ENCODE peak calls at places on chromosomes 1 and 21, in ten cellular contexts. T is tibial artery; G is cardiac fibroblast; I is CD8-positive, alpha-beta memory T cell; D is breast epithelium; O is GM06990; E is GM12865; A is IMR-90; U is neuronal stem cell; V is fibroblast of the aortic adventitia. Y is an unnamed sample.

GRCh38 chr1:8422439-8423133 is 104.7 kb downstream of the SLC45A1 start:
- DNase-seq in G (peak), D (no peak), E (peak), V (peak), A (peak), T (peak), U (no peak), O (no peak), I (peak), Y (no peak)

GRCh38 chr1:110298991-110299390 is 40.2 kb upstream of the RBM15 start:
- DNase-seq in G (no peak), E (no peak), V (no peak), O (no peak), A (peak), T (no peak), D (no peak), U (no peak), I (no peak), Y (no peak)

GRCh38 chr1:220811695-220812094 is 25.0 kb downstream of the MTARC1 start:
- DNase-seq in V (no peak), G (no peak), E (no peak), A (no peak), D (no peak), O (no peak), U (no peak), T (no peak), I (no peak), Y (no peak)

GRCh38 chr1:181479137-181479745 is 4.1 kb upstream of the CACNA1E start:
- DNase-seq in G (peak), D (no peak), O (peak), E (peak), U (peak), T (no peak), V (peak), A (peak), I (peak), Y (peak)

GRCh38 chr21:42056996-42057689 is 14.0 kb upstream of the UMODL1 start:
- DNase-seq in A (peak), D (peak), U (no peak), G (peak), E (no peak), T (peak), V (peak), I (no peak), O (no peak), Y (no peak)

GRCh38 chr1:116390195-116390594 is 17.2 kb downstream of the ATP1A1 start:
- DNase-seq in E (peak), T (no peak), I (no peak), V (no peak), D (no peak), O (no peak), A (no peak), U (no peak), G (no peak), Y (no peak)

GRCh38 chr1:244012232-244012631 is 38.9 kb upstream of the ZBTB18 start:
- DNase-seq in U (no peak), A (peak), D (no peak), I (no peak), V (peak), G (peak), O (no peak), E (no peak), T (no peak), Y (no peak)

GRCh38 chr1:170959385-170959784 is 24.1 kb downstream of the MROH9 start:
- DNase-seq in E (no peak), D (no peak), A (peak), T (no peak), O (no peak), U (no peak), G (no peak), I (no peak), V (peak), Y (no peak)

GRCh38 chr1:215891266-215891665 is 324.2 kb downstream of the KCTD3 start:
- DNase-seq in O (peak), V (no peak), A (peak), T (no peak), E (peak), I (no peak), U (no peak), G (no peak), D (no peak), Y (no peak)

GRCh38 chr1:203172184-203173115 is 3.2 kb downstream of the MYBPH start:
- DNase-seq in G (peak), O (no peak), A (peak), T (no peak), V (peak), E (peak), U (peak), I (peak), D (peak), Y (peak)

GRCh38 chr1:15736035-15736665 is at the start of gene SLC25A34:
- DNase-seq in O (no peak), I (no peak), G (no peak), T (no peak), D (no peak), A (no peak), U (no peak), V (no peak), E (no peak), Y (no peak)
- H3K4me3 ChIP-seq in O (no peak), I (no peak), G (no peak), T (no peak), D (no peak), A (no peak), U (peak), V (no peak), E (no peak), Y (no peak)

GRCh38 chr1:46202975-46203737 is at the start of gene LURAP1:
- DNase-seq in V (peak), I (peak), E (peak), A (peak), O (peak), G (peak), U (peak), T (peak), D (no peak), Y (no peak)

GRCh38 chr1:46196609-46197008 is 1.6 kb downstream of the POMGNT1 start:
- DNase-seq in O (no peak), D (no peak), E (no peak), A (no peak), T (no peak), G (no peak), I (no peak), V (no peak), U (no peak), Y (no peak)

GRCh38 chr1:46197551-46198025 is 646 bp downstream of the POMGNT1 start:
- DNase-seq in O (no peak), V (no peak), I (no peak), T (no peak), E (no peak), G (no peak), D (no peak), U (no peak), A (no peak), Y (no peak)

GRCh38 chr1:46198026-46198826 is at the start of gene POMGNT1:
- DNase-seq in T (peak), G (peak), U (peak), A (peak), D (no peak), V (peak), I (peak), O (peak), E (peak), Y (peak)

GRCh38 chr1:46199233-46199749 is 1.1 kb upstream of the POMGNT1 start:
- DNase-seq in O (no peak), U (no peak), E (no peak), T (no peak), V (no peak), D (no peak), I (no peak), A (no peak), G (no peak), Y (no peak)
- H3K4me3 ChIP-seq in O (peak), U (no peak), E (peak), T (no peak), V (peak), D (no peak), I (no peak), A (no peak), G (no peak), Y (no peak)

DNA sequence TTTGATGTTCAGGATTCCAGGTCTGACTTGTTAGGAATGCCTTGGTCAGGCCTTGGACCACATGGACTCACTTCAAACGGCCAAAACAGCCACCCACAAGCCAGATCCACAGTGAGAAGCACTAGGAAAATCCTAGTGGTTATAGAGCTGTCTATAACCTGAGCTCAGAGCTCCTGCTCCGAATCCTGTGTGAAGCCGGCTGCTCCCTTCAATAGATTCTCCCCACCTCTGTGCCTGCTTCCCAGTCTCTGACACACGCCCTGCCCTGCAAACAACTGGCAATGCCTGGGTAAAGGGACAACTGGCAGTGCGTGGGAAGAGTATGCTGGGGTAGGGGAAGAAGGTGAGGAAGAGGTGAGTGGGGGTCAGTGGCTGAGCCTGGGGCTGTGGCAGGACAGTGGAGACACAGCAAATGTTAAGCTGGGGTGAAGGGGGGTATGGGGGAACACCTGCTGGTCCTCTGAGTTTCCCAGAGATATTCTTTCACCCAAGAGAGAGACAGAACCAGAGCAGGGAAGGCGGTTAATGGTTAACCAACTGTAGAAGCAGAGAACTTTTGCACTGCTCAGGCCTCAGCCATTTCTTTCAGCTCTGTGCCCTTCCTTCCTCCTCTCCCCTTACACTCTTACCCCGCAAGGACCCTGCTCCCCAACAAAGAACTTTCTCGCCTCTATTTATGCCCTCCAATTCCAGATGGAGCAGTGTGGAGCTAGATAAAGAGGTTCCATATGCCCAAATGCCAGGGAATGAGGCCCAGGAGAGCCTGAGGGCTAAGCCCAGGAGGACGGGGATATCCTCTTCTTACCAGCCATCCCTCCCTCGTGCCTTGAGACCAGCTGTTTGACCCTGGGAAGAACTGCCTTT is 4.4 kb downstream of the PLXNA2 start:
- DNase-seq in V (no peak), D (no peak), I (no peak), G (no peak), T (no peak), E (no peak), O (no peak), A (no peak), U (no peak), Y (no peak)
- H3K4me3 ChIP-seq in V (no peak), D (no peak), I (no peak), G (no peak), T (no peak), E (no peak), O (no peak), A (no peak), U (no peak), Y (no peak)

GRCh38 chr1:44819594-44820327 is 11.4 kb downstream of the BTBD19 start:
- DNase-seq in T (peak), V (peak), I (peak), D (peak), U (peak), E (peak), G (peak), O (peak), A (peak), Y (peak)

GRCh38 chr1:44817771-44818495 is 9.6 kb downstream of the BTBD19 start:
- DNase-seq in D (no peak), A (no peak), U (no peak), O (no peak), V (no peak), E (no peak), G (no peak), I (no peak), T (peak), Y (no peak)

GRCh38 chr1:44820945-44821715 is 12.8 kb downstream of the BTBD19 start:
- DNase-seq in D (no peak), T (peak), I (no peak), G (no peak), U (no peak), A (no peak), V (no peak), O (no peak), E (no peak), Y (no peak)

GRCh38 chr1:44820328-44820944 is 12.1 kb downstream of the BTBD19 start:
- DNase-seq in O (peak), I (no peak), U (no peak), G (no peak), A (no peak), V (no peak), E (no peak), D (no peak), T (peak), Y (no peak)

DNA sequence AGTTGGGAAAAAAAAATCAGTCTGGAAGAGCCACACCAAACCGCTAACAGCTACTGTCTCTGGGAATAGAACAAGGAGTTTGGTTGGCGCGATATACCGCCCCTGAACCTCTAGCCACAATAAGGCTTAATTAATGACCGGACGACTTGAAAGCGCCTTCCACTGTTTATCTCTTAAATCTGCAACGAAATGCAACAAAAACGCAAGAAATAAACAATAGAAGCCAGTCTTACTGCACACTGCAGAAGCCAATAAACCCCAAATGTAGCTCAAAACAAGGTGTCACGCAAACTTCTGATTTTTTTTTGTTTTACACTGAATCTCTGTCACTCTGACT is 10.9 kb downstream of the BTBD19 start:
- DNase-seq in T (peak), U (no peak), D (no peak), O (peak), A (no peak), G (no peak), I (no peak), E (no peak), V (no peak), Y (no peak)
- H3K4me3 ChIP-seq in T (peak), U (no peak), D (peak), O (peak), A (peak), G (peak), I (peak), E (peak), V (peak), Y (peak)

DNA sequence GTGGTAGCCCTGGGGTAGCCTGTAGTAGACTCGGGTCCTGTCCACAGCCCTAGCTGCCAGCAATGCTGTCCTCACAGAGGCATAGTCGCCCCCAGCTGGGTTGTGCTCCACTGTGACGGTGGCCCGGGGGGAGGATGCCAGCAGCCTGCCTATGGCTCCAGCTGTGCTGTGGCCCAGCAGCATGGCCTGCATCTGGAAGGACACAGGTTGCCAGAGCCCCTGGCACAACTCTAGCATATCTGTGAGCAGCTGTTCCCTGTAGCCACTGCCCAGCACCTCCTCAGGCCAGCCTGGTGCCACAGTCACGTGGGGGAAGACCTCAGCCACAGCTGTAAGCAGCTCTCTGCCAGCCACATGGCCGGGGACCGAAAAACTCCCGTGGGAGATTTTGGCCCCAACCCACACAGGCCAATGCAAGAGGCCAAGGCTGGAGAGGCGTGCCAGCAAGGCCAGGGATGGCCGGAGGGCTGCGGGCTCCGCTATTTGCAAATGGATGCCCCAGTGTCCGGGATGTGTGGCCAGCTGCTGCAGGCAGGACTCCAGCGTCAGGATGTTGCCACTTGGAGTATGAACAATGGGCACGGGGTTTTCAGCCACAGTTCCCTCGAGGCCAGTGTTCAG is 13.9 kb downstream of the FAM151A start:
- DNase-seq in O (no peak), U (no peak), D (no peak), G (no peak), T (no peak), V (no peak), A (no peak), I (no peak), E (no peak), Y (peak)
- H3K4me3 ChIP-seq in O (no peak), U (peak), D (no peak), G (no peak), T (no peak), V (no peak), A (no peak), I (no peak), E (no peak), Y (no peak)

GRCh38 chr21:44360174-44360573 is 6.8 kb downstream of the TRPM2 start:
- DNase-seq in A (no peak), E (no peak), D (no peak), V (no peak), I (no peak), T (no peak), G (no peak), U (no peak), O (no peak), Y (peak)
- H3K4me3 ChIP-seq in A (no peak), E (no peak), D (no peak), V (no peak), I (no peak), T (no peak), G (no peak), U (no peak), O (no peak), Y (no peak)

GRCh38 chr1:232137066-232137465 is 492.9 kb downstream of the SIPA1L2 start:
- DNase-seq in O (no peak), V (no peak), A (no peak), I (no peak), U (no peak), T (no peak), E (no peak), D (no peak), G (no peak), Y (no peak)

GRCh38 chr1:232139444-232139843 is 490.5 kb downstream of the SIPA1L2 start:
- DNase-seq in D (no peak), O (no peak), E (no peak), A (no peak), V (no peak), T (no peak), G (no peak), I (no peak), U (no peak), Y (no peak)

GRCh38 chr1:232138044-232138443 is 491.9 kb downstream of the SIPA1L2 start:
- DNase-seq in O (no peak), U (no peak), D (no peak), I (no peak), V (no peak), E (no peak), A (no peak), G (no peak), T (no peak), Y (no peak)

GRCh38 chr1:232134365-232134764 is 495.6 kb downstream of the SIPA1L2 start:
- DNase-seq in V (no peak), T (no peak), E (peak), O (no peak), D (no peak), A (no peak), U (no peak), G (no peak), I (no peak), Y (no peak)

DNA sequence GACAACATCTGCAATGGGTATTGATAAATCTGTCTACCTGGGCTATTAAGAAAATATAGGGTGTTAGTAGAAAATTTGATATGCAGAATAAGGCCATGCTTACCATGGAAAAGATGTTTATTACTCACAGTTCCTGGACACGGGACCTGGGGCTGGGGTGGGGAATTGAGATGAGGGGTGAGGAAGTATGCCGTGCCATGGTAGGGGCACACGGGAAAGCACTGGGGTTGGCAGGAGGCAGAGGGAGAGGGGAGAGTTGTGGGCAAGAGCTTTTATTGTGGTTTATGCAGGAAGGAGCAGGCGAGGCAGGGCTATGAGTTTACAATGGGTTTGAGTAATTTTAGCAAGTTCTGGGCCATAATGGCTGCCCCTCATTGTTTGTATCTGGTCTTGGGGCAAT is 493.8 kb downstream of the SIPA1L2 start:
- DNase-seq in D (no peak), T (no peak), I (no peak), O (no peak), U (no peak), G (no peak), E (no peak), A (no peak), V (no peak), Y (no peak)
- H3K4me3 ChIP-seq in D (no peak), T (no peak), I (no peak), O (no peak), U (peak), G (no peak), E (no peak), A (no peak), V (no peak), Y (no peak)

DNA sequence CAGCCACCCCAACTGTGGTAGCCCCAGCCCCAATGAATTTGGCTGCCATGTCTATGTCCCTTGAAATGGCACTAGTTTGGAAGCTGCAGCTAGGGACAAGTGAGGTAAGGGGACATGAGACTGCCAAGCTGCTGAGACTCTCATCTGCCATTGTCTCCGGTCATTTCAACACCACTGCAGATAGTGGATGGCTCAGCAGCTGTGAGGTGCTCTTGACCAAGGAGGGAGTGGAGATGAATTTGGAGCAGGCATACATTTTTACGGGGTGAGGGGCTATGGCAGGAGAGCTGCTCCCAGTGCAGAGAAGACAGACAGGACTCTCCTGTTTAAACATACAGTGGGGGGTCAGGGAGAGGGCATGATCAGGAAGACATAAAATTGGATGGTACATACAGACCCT is 315.5 kb upstream of the CAMK1G start:
- DNase-seq in V (no peak), I (no peak), G (no peak), O (no peak), U (no peak), T (no peak), D (no peak), E (no peak), A (no peak), Y (no peak)
- H3K4me3 ChIP-seq in V (no peak), I (no peak), G (no peak), O (no peak), U (no peak), T (no peak), D (no peak), E (no peak), A (no peak), Y (no peak)

GRCh38 chr1:51264470-51264869 is 28.4 kb downstream of the RNF11 start:
- DNase-seq in I (no peak), D (no peak), U (no peak), A (peak), O (no peak), V (peak), T (no peak), E (no peak), G (peak), Y (no peak)
- H3K4me3 ChIP-seq in I (no peak), D (no peak), U (no peak), A (no peak), O (no peak), V (no peak), T (no peak), E (no peak), G (no peak), Y (no peak)

GRCh38 chr1:67632356-67632755 is 52.6 kb upstream of the GADD45A start:
- DNase-seq in O (no peak), A (no peak), T (no peak), D (no peak), V (no peak), I (no peak), E (no peak), G (no peak), U (no peak), Y (no peak)
- H3K4me3 ChIP-seq in O (no peak), A (no peak), T (no peak), D (no peak), V (no peak), I (no peak), E (no peak), G (no peak), U (no peak), Y (no peak)